ENCODE peak calls at places on chromosomes 11 and 22, in eight cellular contexts. One of them, this sample, is unnamed.

GRCh38 chr11:128098840-128099239 is 488.5 kb downstream of the ETS1 start:
- DNase-seq in CD8-positive, alpha-beta T cell: no peak
- DNase-seq in transverse colon: no peak
- DNase-seq in hepatocyte: no peak
- DNase-seq in heart left ventricle: no peak
- DNase-seq in effector memory CD4-positive, alpha-beta T cell: no peak
- DNase-seq in cardiac muscle cell: no peak
- DNase-seq in WERI-Rb-1: peak; percentile 40
- DNase-seq in this sample: no peak

GRCh38 chr22:50473855-50474671 is 772 bp downstream of the SBF1 start:
- DNase-seq in WERI-Rb-1: no peak
- DNase-seq in CD8-positive, alpha-beta T cell: no peak
- DNase-seq in heart left ventricle: peak; percentile 72
- DNase-seq in effector memory CD4-positive, alpha-beta T cell: no peak
- DNase-seq in hepatocyte: peak; percentile 75
- DNase-seq in transverse colon: peak; percentile 44
- DNase-seq in cardiac muscle cell: peak; percentile 69
- DNase-seq in this sample: no peak

GRCh38 chr22:46583571-46583970 is 36.6 kb upstream of the GRAMD4 start:
- DNase-seq in WERI-Rb-1: no peak
- DNase-seq in heart left ventricle: no peak
- DNase-seq in transverse colon: peak; percentile 5
- DNase-seq in effector memory CD4-positive, alpha-beta T cell: no peak
- DNase-seq in CD8-positive, alpha-beta T cell: no peak
- DNase-seq in cardiac muscle cell: no peak
- DNase-seq in hepatocyte: no peak
- DNase-seq in this sample: no peak

GRCh38 chr11:116371146-116371545 is 401.6 kb downstream of the BUD13 start:
- DNase-seq in heart left ventricle: no peak
- DNase-seq in cardiac muscle cell: no peak
- DNase-seq in CD8-positive, alpha-beta T cell: no peak
- DNase-seq in transverse colon: no peak
- DNase-seq in hepatocyte: no peak
- DNase-seq in WERI-Rb-1: peak; percentile 64
- DNase-seq in effector memory CD4-positive, alpha-beta T cell: no peak
- DNase-seq in this sample: no peak

GRCh38 chr11:121249039-121249663 is 43.4 kb upstream of the SC5D start:
- DNase-seq in transverse colon: no peak
- DNase-seq in CD8-positive, alpha-beta T cell: no peak
- DNase-seq in heart left ventricle: no peak
- DNase-seq in effector memory CD4-positive, alpha-beta T cell: no peak
- DNase-seq in WERI-Rb-1: no peak
- DNase-seq in cardiac muscle cell: peak; percentile 53
- DNase-seq in hepatocyte: peak; percentile 34
- DNase-seq in this sample: no peak

GRCh38 chr11:95444309-95445202 is 213.6 kb upstream of the SESN3 start:
- DNase-seq in hepatocyte: no peak
- DNase-seq in transverse colon: no peak
- DNase-seq in effector memory CD4-positive, alpha-beta T cell: no peak
- DNase-seq in cardiac muscle cell: no peak
- DNase-seq in heart left ventricle: no peak
- DNase-seq in WERI-Rb-1: no peak
- DNase-seq in CD8-positive, alpha-beta T cell: no peak
- DNase-seq in this sample: no peak

GRCh38 chr11:63165710-63166310 is 21.8 kb upstream of the SLC22A24 start:
- DNase-seq in CD8-positive, alpha-beta T cell: no peak
- DNase-seq in heart left ventricle: no peak
- DNase-seq in cardiac muscle cell: no peak
- DNase-seq in hepatocyte: no peak
- DNase-seq in transverse colon: no peak
- DNase-seq in WERI-Rb-1: no peak
- DNase-seq in effector memory CD4-positive, alpha-beta T cell: no peak
- DNase-seq in this sample: no peak

GRCh38 chr11:116729501-116730240 is 43.1 kb downstream of the BUD13 start:
- DNase-seq in effector memory CD4-positive, alpha-beta T cell: no peak
- DNase-seq in transverse colon: no peak
- DNase-seq in cardiac muscle cell: no peak
- DNase-seq in heart left ventricle: no peak
- DNase-seq in hepatocyte: no peak
- DNase-seq in CD8-positive, alpha-beta T cell: no peak
- DNase-seq in WERI-Rb-1: no peak
- DNase-seq in this sample: no peak

GRCh38 chr22:50672471-50673230 is at the start of gene SHANK3:
- DNase-seq in WERI-Rb-1: no peak
- DNase-seq in cardiac muscle cell: no peak
- DNase-seq in hepatocyte: peak; percentile 3
- DNase-seq in transverse colon: no peak
- DNase-seq in effector memory CD4-positive, alpha-beta T cell: no peak
- DNase-seq in heart left ventricle: peak; percentile 86
- DNase-seq in CD8-positive, alpha-beta T cell: no peak
- DNase-seq in this sample: no peak

GRCh38 chr11:82733444-82734119 is at the start of gene FAM181B:
- DNase-seq in cardiac muscle cell: peak; percentile 85
- DNase-seq in transverse colon: peak; percentile 38
- DNase-seq in CD8-positive, alpha-beta T cell: no peak
- DNase-seq in heart left ventricle: peak; percentile 76
- DNase-seq in effector memory CD4-positive, alpha-beta T cell: no peak
- DNase-seq in hepatocyte: peak; percentile 82
- DNase-seq in WERI-Rb-1: peak; percentile 65
- DNase-seq in this sample: no peak

GRCh38 chr22:35838849-35839646 is 121.4 kb downstream of the APOL5 start:
- DNase-seq in hepatocyte: peak; percentile 71
- DNase-seq in transverse colon: peak; percentile 28
- DNase-seq in heart left ventricle: no peak
- DNase-seq in cardiac muscle cell: peak; percentile 60
- DNase-seq in CD8-positive, alpha-beta T cell: no peak
- DNase-seq in WERI-Rb-1: peak; percentile 53
- DNase-seq in effector memory CD4-positive, alpha-beta T cell: no peak
- DNase-seq in this sample: no peak

GRCh38 chr11:57425565-57426438 is 1.1 kb downstream of the SLC43A3 start:
- DNase-seq in cardiac muscle cell: no peak
- DNase-seq in transverse colon: peak; percentile 51
- DNase-seq in CD8-positive, alpha-beta T cell: no peak
- DNase-seq in heart left ventricle: peak; percentile 72
- DNase-seq in hepatocyte: peak; percentile 32
- DNase-seq in WERI-Rb-1: no peak
- DNase-seq in effector memory CD4-positive, alpha-beta T cell: no peak
- DNase-seq in this sample: no peak

GRCh38 chr11:12170984-12171383 is 60.6 kb downstream of the MICAL2 start:
- DNase-seq in hepatocyte: peak; percentile 39
- DNase-seq in WERI-Rb-1: no peak
- DNase-seq in CD8-positive, alpha-beta T cell: no peak
- DNase-seq in cardiac muscle cell: no peak
- DNase-seq in heart left ventricle: no peak
- DNase-seq in transverse colon: no peak
- DNase-seq in effector memory CD4-positive, alpha-beta T cell: no peak
- DNase-seq in this sample: no peak

DNA sequence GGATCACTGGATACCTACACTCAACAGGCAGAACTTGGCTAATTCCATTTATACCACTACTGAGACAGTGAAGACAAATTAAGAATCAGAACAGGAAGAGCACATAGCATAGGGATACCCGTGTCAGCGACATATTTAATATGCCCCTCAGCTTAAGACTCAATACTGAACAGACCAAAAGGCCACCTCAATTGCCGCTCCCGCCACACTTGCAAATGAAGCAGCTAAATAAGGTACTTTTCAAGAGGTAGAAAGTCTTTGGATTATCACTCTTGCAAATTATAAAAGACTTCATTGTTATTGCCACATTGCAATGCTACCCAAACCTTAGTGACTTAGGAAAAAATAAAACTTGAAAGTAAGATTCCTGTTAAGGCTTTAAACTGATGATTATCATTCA is 3.1 kb downstream of the DDX17 start:
- DNase-seq in effector memory CD4-positive, alpha-beta T cell: no peak
- DNase-seq in heart left ventricle: no peak
- DNase-seq in transverse colon: no peak
- DNase-seq in cardiac muscle cell: no peak
- DNase-seq in WERI-Rb-1: no peak
- DNase-seq in CD8-positive, alpha-beta T cell: no peak
- DNase-seq in hepatocyte: no peak
- DNase-seq in this sample: no peak
- H3K36me3 ChIP-seq in effector memory CD4-positive, alpha-beta T cell: peaks cover 24% of the 10 kb centered on the region
- H3K36me3 ChIP-seq in heart left ventricle: peaks cover 19% of the 10 kb centered on the region
- H3K36me3 ChIP-seq in transverse colon: peaks cover 24% of the 10 kb centered on the region
- H3K36me3 ChIP-seq in cardiac muscle cell: peaks cover 33% of the 10 kb centered on the region
- H3K36me3 ChIP-seq in WERI-Rb-1: peaks cover 80% of the 10 kb centered on the region
- H3K36me3 ChIP-seq in CD8-positive, alpha-beta T cell: peaks cover 29% of the 10 kb centered on the region
- H3K36me3 ChIP-seq in hepatocyte: no peaks in the 10 kb centered on the region
- H3K36me3 ChIP-seq in this sample: peaks cover 35% of the 10 kb centered on the region

GRCh38 chr11:30788849-30789248 is 202.7 kb upstream of the MPPED2 start:
- DNase-seq in heart left ventricle: no peak
- DNase-seq in effector memory CD4-positive, alpha-beta T cell: no peak
- DNase-seq in WERI-Rb-1: no peak
- DNase-seq in CD8-positive, alpha-beta T cell: no peak
- DNase-seq in hepatocyte: no peak
- DNase-seq in transverse colon: no peak
- DNase-seq in cardiac muscle cell: no peak
- DNase-seq in this sample: no peak

GRCh38 chr11:30786392-30787120 is 200.4 kb upstream of the MPPED2 start:
- DNase-seq in heart left ventricle: no peak
- DNase-seq in cardiac muscle cell: no peak
- DNase-seq in WERI-Rb-1: no peak
- DNase-seq in transverse colon: no peak
- DNase-seq in CD8-positive, alpha-beta T cell: no peak
- DNase-seq in hepatocyte: no peak
- DNase-seq in effector memory CD4-positive, alpha-beta T cell: no peak
- DNase-seq in this sample: no peak

GRCh38 chr11:30789270-30789669 is 203.1 kb upstream of the MPPED2 start:
- DNase-seq in effector memory CD4-positive, alpha-beta T cell: no peak
- DNase-seq in transverse colon: no peak
- DNase-seq in heart left ventricle: no peak
- DNase-seq in WERI-Rb-1: no peak
- DNase-seq in cardiac muscle cell: no peak
- DNase-seq in hepatocyte: no peak
- DNase-seq in CD8-positive, alpha-beta T cell: no peak
- DNase-seq in this sample: no peak
- H3K36me3 ChIP-seq in effector memory CD4-positive, alpha-beta T cell: no peaks in the 10 kb centered on the region
- H3K36me3 ChIP-seq in transverse colon: no peaks in the 10 kb centered on the region
- H3K36me3 ChIP-seq in heart left ventricle: no peaks in the 10 kb centered on the region
- H3K36me3 ChIP-seq in WERI-Rb-1: no peaks in the 10 kb centered on the region
- H3K36me3 ChIP-seq in cardiac muscle cell: no peaks in the 10 kb centered on the region
- H3K36me3 ChIP-seq in hepatocyte: no peaks in the 10 kb centered on the region
- H3K36me3 ChIP-seq in CD8-positive, alpha-beta T cell: no peaks in the 10 kb centered on the region
- H3K36me3 ChIP-seq in this sample: no peaks in the 10 kb centered on the region

DNA sequence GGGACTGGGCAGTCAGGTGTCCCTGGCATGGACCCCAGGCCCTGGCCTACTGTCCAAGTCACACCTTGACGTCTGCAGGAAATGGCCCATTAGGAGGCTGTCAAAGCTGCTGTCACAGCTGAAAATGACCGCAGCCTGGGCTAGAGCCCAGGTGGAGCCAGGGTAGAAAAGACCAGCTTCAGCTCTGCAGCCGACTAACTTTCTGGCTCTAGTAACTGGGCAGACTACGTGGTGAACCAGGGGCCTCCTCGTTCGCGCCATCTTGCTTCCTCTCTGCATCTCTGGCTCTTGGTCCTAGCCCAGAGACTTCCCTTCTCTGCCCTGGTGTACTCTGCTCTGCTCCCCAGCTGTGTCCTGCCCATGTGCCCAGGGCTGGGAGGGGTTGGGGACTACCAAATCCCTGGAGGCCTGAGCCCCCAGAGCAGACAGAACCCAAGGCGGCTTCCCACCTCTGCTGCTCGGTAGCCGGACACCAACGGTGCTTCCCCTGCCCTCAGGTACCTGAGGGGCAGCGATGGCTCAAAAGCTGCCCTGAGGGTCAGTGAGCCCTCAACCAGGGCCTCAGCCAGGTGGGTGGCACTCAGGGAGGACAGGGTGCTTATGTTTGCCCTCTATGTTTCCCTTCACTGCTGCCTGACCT is 19.7 kb downstream of the SART1 start:
- DNase-seq in effector memory CD4-positive, alpha-beta T cell: no peak
- DNase-seq in CD8-positive, alpha-beta T cell: no peak
- DNase-seq in heart left ventricle: no peak
- DNase-seq in WERI-Rb-1: no peak
- DNase-seq in cardiac muscle cell: no peak
- DNase-seq in hepatocyte: no peak
- DNase-seq in transverse colon: no peak
- DNase-seq in this sample: no peak
- H3K36me3 ChIP-seq in effector memory CD4-positive, alpha-beta T cell: peaks cover 31% of the 10 kb centered on the region
- H3K36me3 ChIP-seq in CD8-positive, alpha-beta T cell: peaks cover 4% of the 10 kb centered on the region
- H3K36me3 ChIP-seq in heart left ventricle: peaks cover 3% of the 10 kb centered on the region
- H3K36me3 ChIP-seq in WERI-Rb-1: peaks cover 27% of the 10 kb centered on the region
- H3K36me3 ChIP-seq in cardiac muscle cell: peaks cover 26% of the 10 kb centered on the region
- H3K36me3 ChIP-seq in hepatocyte: no peaks in the 10 kb centered on the region
- H3K36me3 ChIP-seq in transverse colon: peaks cover 15% of the 10 kb centered on the region
- H3K36me3 ChIP-seq in this sample: no peaks in the 10 kb centered on the region

GRCh38 chr11:1759851-1760220 is 3.9 kb downstream of the CTSD start:
- DNase-seq in cardiac muscle cell: no peak
- DNase-seq in hepatocyte: no peak
- DNase-seq in WERI-Rb-1: no peak
- DNase-seq in transverse colon: no peak
- DNase-seq in effector memory CD4-positive, alpha-beta T cell: no peak
- DNase-seq in CD8-positive, alpha-beta T cell: no peak
- DNase-seq in heart left ventricle: peak; percentile 55
- DNase-seq in this sample: no peak

GRCh38 chr11:1756791-1757771 is 6.6 kb downstream of the CTSD start:
- DNase-seq in hepatocyte: no peak
- DNase-seq in WERI-Rb-1: no peak
- DNase-seq in heart left ventricle: peak; percentile 57
- DNase-seq in transverse colon: no peak
- DNase-seq in cardiac muscle cell: no peak
- DNase-seq in CD8-positive, alpha-beta T cell: no peak
- DNase-seq in effector memory CD4-positive, alpha-beta T cell: no peak
- DNase-seq in this sample: no peak

GRCh38 chr11:1759151-1759850 is 4.4 kb downstream of the CTSD start:
- DNase-seq in hepatocyte: no peak
- DNase-seq in effector memory CD4-positive, alpha-beta T cell: no peak
- DNase-seq in CD8-positive, alpha-beta T cell: no peak
- DNase-seq in heart left ventricle: peak; percentile 65
- DNase-seq in WERI-Rb-1: no peak
- DNase-seq in transverse colon: no peak
- DNase-seq in cardiac muscle cell: no peak
- DNase-seq in this sample: no peak

GRCh38 chr11:1757861-1758610 is 5.7 kb downstream of the CTSD start:
- DNase-seq in CD8-positive, alpha-beta T cell: peak; percentile 53
- DNase-seq in transverse colon: peak; percentile 58
- DNase-seq in cardiac muscle cell: no peak
- DNase-seq in WERI-Rb-1: no peak
- DNase-seq in effector memory CD4-positive, alpha-beta T cell: peak; percentile 27
- DNase-seq in hepatocyte: no peak
- DNase-seq in heart left ventricle: peak; percentile 72
- DNase-seq in this sample: peak; percentile 60

GRCh38 chr11:1758611-1759150 is 5.0 kb downstream of the CTSD start:
- DNase-seq in hepatocyte: no peak
- DNase-seq in transverse colon: no peak
- DNase-seq in effector memory CD4-positive, alpha-beta T cell: no peak
- DNase-seq in CD8-positive, alpha-beta T cell: no peak
- DNase-seq in cardiac muscle cell: no peak
- DNase-seq in WERI-Rb-1: no peak
- DNase-seq in heart left ventricle: peak; percentile 36
- DNase-seq in this sample: no peak
- H3K36me3 ChIP-seq in hepatocyte: no peaks in the 10 kb centered on the region
- H3K36me3 ChIP-seq in transverse colon: peaks cover 17% of the 10 kb centered on the region
- H3K36me3 ChIP-seq in effector memory CD4-positive, alpha-beta T cell: peaks cover 25% of the 10 kb centered on the region
- H3K36me3 ChIP-seq in CD8-positive, alpha-beta T cell: peaks cover 21% of the 10 kb centered on the region
- H3K36me3 ChIP-seq in cardiac muscle cell: no peaks in the 10 kb centered on the region
- H3K36me3 ChIP-seq in WERI-Rb-1: peaks cover 5% of the 10 kb centered on the region
- H3K36me3 ChIP-seq in heart left ventricle: no peaks in the 10 kb centered on the region
- H3K36me3 ChIP-seq in this sample: no peaks in the 10 kb centered on the region